ENCODE peak calls at places on chromosomes 4 and X, in six cellular contexts. X is CD4-positive, CD25-positive, alpha-beta regulatory T cell; Y is GM23248; E is adrenal gland; B is spleen; S is upper lobe of right lung. W is an unnamed sample.
A peak's percentile ranks its signal among the peaks of the same experiment; 100 is the strongest.

GRCh38 chrX:259692-260355 is 21.4 kb upstream of the PLCXD1 start:
- DNase-seq in X (no peak), Y (no peak), E (no peak), B (peak; percentile 78), S (peak; percentile 41), W (no peak)

GRCh38 chrX:41043950-41044349 is 41.3 kb upstream of the USP9X start:
- DNase-seq in X (no peak), Y (peak; percentile 76), E (no peak), B (no peak), S (no peak), W (no peak)

GRCh38 chrX:40012800-40013682 is 84.7 kb downstream of the BCOR start:
- DNase-seq in X (no peak), Y (peak; percentile 78), E (peak; percentile 67), B (peak; percentile 88), S (peak; percentile 76), W (peak; percentile 66)

GRCh38 chr4:26323807-26324206 is 3.0 kb downstream of the RBPJ start:
- DNase-seq in X (no peak), Y (peak; percentile 72), E (no peak), B (no peak), S (no peak), W (no peak)

GRCh38 chr4:165383757-165384156 is 4.9 kb downstream of the CPE start:
- DNase-seq in X (no peak), Y (peak; percentile 43), E (no peak), B (no peak), S (no peak), W (no peak)

GRCh38 chrX:135484636-135485289 is 35.7 kb upstream of the INTS6L start:
- DNase-seq in X (no peak), Y (peak; percentile 63), E (peak; percentile 33), B (no peak), S (no peak), W (peak; percentile 1)

GRCh38 chrX:19174401-19175025 is 52.2 kb upstream of the ADGRG2 start:
- DNase-seq in X (no peak), Y (peak; percentile 69), E (no peak), B (no peak), S (no peak), W (no peak)

GRCh38 chrX:154735695-154736393 is 15.0 kb downstream of the GAB3 start:
- DNase-seq in X (no peak), Y (peak; percentile 77), E (peak; percentile 48), B (no peak), S (peak; percentile 62), W (peak; percentile 44)

GRCh38 chrX:63764946-63765345 is 20.1 kb downstream of the ARHGEF9 start:
- DNase-seq in X (no peak), Y (peak; percentile 54), E (no peak), B (no peak), S (no peak), W (no peak)

GRCh38 chrX:68842781-68843581 is 14.2 kb downstream of the EFNB1 start:
- DNase-seq in X (no peak), Y (no peak), E (no peak), B (no peak), S (peak; percentile 66), W (no peak)

GRCh38 chr4:123866796-123867195 is 470.2 kb downstream of the SPRY1 start:
- DNase-seq in X (no peak), Y (no peak), E (no peak), B (no peak), S (no peak), W (no peak)

GRCh38 chrX:130728208-130728607 is 174.8 kb downstream of the ENOX2 start:
- DNase-seq in X (no peak), Y (peak; percentile 81), E (peak; percentile 39), B (no peak), S (no peak), W (no peak)

GRCh38 chr4:153832720-153833287 is 43.9 kb upstream of the SFRP2 start:
- DNase-seq in X (no peak), Y (no peak), E (no peak), B (no peak), S (no peak), W (no peak)

GRCh38 chr4:163332526-163333405 is at the start of gene NPY1R:
- DNase-seq in X (no peak), Y (peak; percentile 87), E (peak; percentile 84), B (peak; percentile 81), S (peak; percentile 82), W (peak; percentile 42)

GRCh38 chrX:39899876-39900787 is 197.6 kb downstream of the BCOR start:
- DNase-seq in X (no peak), Y (no peak), E (no peak), B (no peak), S (no peak), W (no peak)

GRCh38 chr4:13170131-13170530 is 314.0 kb downstream of the RAB28 start:
- DNase-seq in X (no peak), Y (no peak), E (no peak), B (no peak), S (no peak), W (no peak)

GRCh38 chr4:2663275-2663674 is 92.9 kb downstream of the TNIP2 start:
- DNase-seq in X (no peak), Y (no peak), E (no peak), B (no peak), S (no peak), W (no peak)

GRCh38 chr4:40196724-40197281 is at the start of gene RHOH:
- DNase-seq in X (peak; percentile 74), Y (no peak), E (no peak), B (peak; percentile 83), S (no peak), W (no peak)

GRCh38 chr4:95360911-95361695 is 187.7 kb downstream of the UNC5C start:
- DNase-seq in X (no peak), Y (no peak), E (no peak), B (no peak), S (no peak), W (no peak)

GRCh38 chr4:184824776-184825393 is 883 bp downstream of the ACSL1 start:
- DNase-seq in X (peak; percentile 8), Y (no peak), E (no peak), B (no peak), S (no peak), W (no peak)

GRCh38 chr4:48093949-48094550 is 40.0 kb downstream of the TXK start:
- DNase-seq in X (no peak), Y (no peak), E (peak; percentile 46), B (no peak), S (no peak), W (peak; percentile 56)

GRCh38 chr4:5785806-5786680 is 75.0 kb downstream of the EVC start:
- DNase-seq in X (no peak), Y (peak; percentile 66), E (no peak), B (peak; percentile 17), S (peak; percentile 15), W (no peak)

GRCh38 chrX:129932792-129933321 is 26.9 kb downstream of the UTP14A start:
- DNase-seq in X (no peak), Y (peak; percentile 48), E (peak; percentile 45), B (peak; percentile 88), S (peak; percentile 70), W (peak; percentile 44)

GRCh38 chr4:153067376-153067775 is 131.3 kb downstream of the FHDC1 start:
- DNase-seq in X (no peak), Y (peak; percentile 62), E (peak; percentile 33), B (no peak), S (no peak), W (peak; percentile 27)

GRCh38 chr4:159357350-159357749 is 254.5 kb downstream of the RAPGEF2 start:
- DNase-seq in X (no peak), Y (no peak), E (no peak), B (no peak), S (no peak), W (no peak)

GRCh38 chr4:118032691-118033090 is 1.6 kb upstream of the NDST3 start:
- DNase-seq in X (no peak), Y (no peak), E (no peak), B (no peak), S (no peak), W (no peak)

GRCh38 chr4:6011686-6012085 is 6.5 kb downstream of the C4orf50 start:
- DNase-seq in X (no peak), Y (no peak), E (no peak), B (no peak), S (peak; percentile 78), W (no peak)

GRCh38 chr4:139934786-139935330 is 219.1 kb downstream of the MAML3 start:
- DNase-seq in X (no peak), Y (no peak), E (no peak), B (no peak), S (no peak), W (no peak)

GRCh38 chr4:116070283-116070682 is 956.9 kb upstream of the NDST4 start:
- DNase-seq in X (no peak), Y (peak; percentile 4), E (no peak), B (no peak), S (no peak), W (no peak)

GRCh38 chr4:64341711-64342110 is 67.5 kb downstream of the TECRL start:
- DNase-seq in X (no peak), Y (no peak), E (no peak), B (peak; percentile 35), S (no peak), W (no peak)

GRCh38 chr4:184288451-184289178 is 70.9 kb upstream of the ENPP6 start:
- DNase-seq in X (no peak), Y (no peak), E (no peak), B (no peak), S (no peak), W (no peak)

GRCh38 chrX:153408871-153409351 is 2.4 kb upstream of the ZFP92 start:
- DNase-seq in X (no peak), Y (no peak), E (no peak), B (peak; percentile 73), S (no peak), W (no peak)

GRCh38 chr4:138055890-138056289 is 186.3 kb downstream of the SLC7A11 start:
- DNase-seq in X (no peak), Y (peak; percentile 54), E (no peak), B (no peak), S (no peak), W (peak; percentile 38)

DNA sequence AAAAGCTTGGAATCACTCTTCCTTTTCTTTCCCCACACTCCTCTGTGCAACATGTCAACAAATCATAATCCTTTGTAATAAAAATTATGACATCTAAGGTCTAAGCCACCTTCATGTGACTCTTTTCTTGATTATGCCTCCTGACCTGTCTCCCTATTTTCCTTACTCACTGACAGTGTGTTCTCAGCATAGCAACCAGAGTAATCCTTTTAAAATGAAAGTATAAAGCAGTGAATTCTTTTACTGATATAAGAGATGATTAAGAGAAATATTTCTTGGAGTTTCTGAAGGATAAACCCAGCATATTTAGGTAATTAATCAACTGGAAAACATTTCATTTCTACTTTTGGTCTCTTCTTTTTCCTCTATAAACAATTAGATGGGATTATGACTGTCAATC is 44.7 kb downstream of the USO1 start:
- DNase-seq in X (no peak), Y (peak; percentile 55), E (no peak), B (no peak), S (no peak), W (no peak)
- H3K36me3 ChIP-seq in X (peaks cover 25% of the 10 kb centered on the region), Y (peaks cover 37% of the 10 kb centered on the region), E (no peaks in the 10 kb centered on the region), B (peaks cover 11% of the 10 kb centered on the region), S (peaks cover 44% of the 10 kb centered on the region), W (peaks cover 25% of the 10 kb centered on the region)

GRCh38 chrX:150465326-150465725 is 102.2 kb downstream of the MAMLD1 start:
- DNase-seq in X (no peak), Y (no peak), E (no peak), B (no peak), S (no peak), W (no peak)
- H3K27ac ChIP-seq in X (no peak overlapping the region), Y (no peak overlapping the region), E (no peak overlapping the region), B (no peak overlapping the region), S (no peak overlapping the region), W (no peak overlapping the region)

GRCh38 chr4:80532674-80533333 is 197.3 kb downstream of the CFAP299 start:
- DNase-seq in X (no peak), Y (no peak), E (no peak), B (no peak), S (no peak), W (no peak)
- H3K4me1 ChIP-seq in X (no peaks in the 10 kb centered on the region), Y (no peaks in the 10 kb centered on the region), E (no peaks in the 10 kb centered on the region), B (no peaks in the 10 kb centered on the region), S (no peaks in the 10 kb centered on the region), W (no peaks in the 10 kb centered on the region)

GRCh38 chr4:15982833-15983528 is 20.0 kb upstream of the FGFBP2 start:
- DNase-seq in X (no peak), Y (peak; percentile 52), E (no peak), B (no peak), S (no peak), W (no peak)
- H3K36me3 ChIP-seq in X (no peaks in the 10 kb centered on the region), Y (no peaks in the 10 kb centered on the region), E (no peaks in the 10 kb centered on the region), B (no peaks in the 10 kb centered on the region), S (no peaks in the 10 kb centered on the region), W (no peaks in the 10 kb centered on the region)

W was measured in SJSA1.